ENCODE peak calls at places on chromosomes 11 and 22, in ten cellular contexts. One of them, this sample, is unnamed.

GRCh38 chr11:103035656-103036434 is 56.1 kb downstream of the DCUN1D5 start:
- DNase-seq in endothelial cell: peak; percentile 32
- DNase-seq in aorta: no peak
- DNase-seq in stimulated activated CD8-positive, alpha-beta memory T cell treated with anti-CD3 and anti-CD28 coated beads, Interleukin-2, amount 100 ng/mL, for 48 hours: no peak
- DNase-seq in activated CD4-positive, alpha-beta T cell treated with anti-CD3 and anti-CD28 coated beads, Interleukin-2, amount 50 U/mL, for 4 hours: peak; percentile 16
- DNase-seq in NCI-H2029: peak; percentile 31
- DNase-seq in activated CD8-positive, alpha-beta memory T cell treated with anti-CD3 and anti-CD28 coated beads, Interleukin-2, amount 50 U/mL, for 48 hours: no peak
- DNase-seq in activated gamma-delta T cell treated with Interleukin-2 at 50 U/mL for 16 hours: peak; percentile 37
- DNase-seq in stimulated activated CD4-positive, alpha-beta T cell treated with anti-CD3 and anti-CD28 coated beads, Interleukin-12 subunit alpha, Interleukin-12 subunit beta, amount 100 ng/mL, for 24 hours: no peak
- DNase-seq in Ammon's horn: peak; percentile 46
- DNase-seq in this sample: no peak

GRCh38 chr22:36145881-36146280 is 14.7 kb downstream of the APOL3 start:
- DNase-seq in Ammon's horn: no peak
- DNase-seq in endothelial cell: no peak
- DNase-seq in activated gamma-delta T cell treated with Interleukin-2 at 50 U/mL for 16 hours: no peak
- DNase-seq in aorta: no peak
- DNase-seq in NCI-H2029: no peak
- DNase-seq in stimulated activated CD8-positive, alpha-beta memory T cell treated with anti-CD3 and anti-CD28 coated beads, Interleukin-2, amount 100 ng/mL, for 48 hours: no peak
- DNase-seq in activated CD4-positive, alpha-beta T cell treated with anti-CD3 and anti-CD28 coated beads, Interleukin-2, amount 50 U/mL, for 4 hours: no peak
- DNase-seq in stimulated activated CD4-positive, alpha-beta T cell treated with anti-CD3 and anti-CD28 coated beads, Interleukin-12 subunit alpha, Interleukin-12 subunit beta, amount 100 ng/mL, for 24 hours: no peak
- DNase-seq in activated CD8-positive, alpha-beta memory T cell treated with anti-CD3 and anti-CD28 coated beads, Interleukin-2, amount 50 U/mL, for 48 hours: no peak
- DNase-seq in this sample: no peak

GRCh38 chr11:2298131-2298794 is 3.5 kb downstream of the C11orf21 start:
- DNase-seq in aorta: peak; percentile 4
- DNase-seq in NCI-H2029: no peak
- DNase-seq in stimulated activated CD8-positive, alpha-beta memory T cell treated with anti-CD3 and anti-CD28 coated beads, Interleukin-2, amount 100 ng/mL, for 48 hours: no peak
- DNase-seq in stimulated activated CD4-positive, alpha-beta T cell treated with anti-CD3 and anti-CD28 coated beads, Interleukin-12 subunit alpha, Interleukin-12 subunit beta, amount 100 ng/mL, for 24 hours: no peak
- DNase-seq in activated CD4-positive, alpha-beta T cell treated with anti-CD3 and anti-CD28 coated beads, Interleukin-2, amount 50 U/mL, for 4 hours: no peak
- DNase-seq in activated gamma-delta T cell treated with Interleukin-2 at 50 U/mL for 16 hours: no peak
- DNase-seq in endothelial cell: peak; percentile 3
- DNase-seq in Ammon's horn: no peak
- DNase-seq in activated CD8-positive, alpha-beta memory T cell treated with anti-CD3 and anti-CD28 coated beads, Interleukin-2, amount 50 U/mL, for 48 hours: peak; percentile 49
- DNase-seq in this sample: no peak

GRCh38 chr22:28716686-28717085 is 24.9 kb downstream of the CHEK2 start:
- DNase-seq in activated CD4-positive, alpha-beta T cell treated with anti-CD3 and anti-CD28 coated beads, Interleukin-2, amount 50 U/mL, for 4 hours: no peak
- DNase-seq in activated CD8-positive, alpha-beta memory T cell treated with anti-CD3 and anti-CD28 coated beads, Interleukin-2, amount 50 U/mL, for 48 hours: no peak
- DNase-seq in aorta: no peak
- DNase-seq in Ammon's horn: no peak
- DNase-seq in endothelial cell: no peak
- DNase-seq in activated gamma-delta T cell treated with Interleukin-2 at 50 U/mL for 16 hours: no peak
- DNase-seq in stimulated activated CD4-positive, alpha-beta T cell treated with anti-CD3 and anti-CD28 coated beads, Interleukin-12 subunit alpha, Interleukin-12 subunit beta, amount 100 ng/mL, for 24 hours: no peak
- DNase-seq in NCI-H2029: no peak
- DNase-seq in stimulated activated CD8-positive, alpha-beta memory T cell treated with anti-CD3 and anti-CD28 coated beads, Interleukin-2, amount 100 ng/mL, for 48 hours: no peak
- DNase-seq in this sample: no peak

GRCh38 chr11:61149624-61150615 is 11.3 kb downstream of the VPS37C start:
- DNase-seq in aorta: peak; percentile 45
- DNase-seq in activated CD8-positive, alpha-beta memory T cell treated with anti-CD3 and anti-CD28 coated beads, Interleukin-2, amount 50 U/mL, for 48 hours: no peak
- DNase-seq in activated gamma-delta T cell treated with Interleukin-2 at 50 U/mL for 16 hours: no peak
- DNase-seq in stimulated activated CD8-positive, alpha-beta memory T cell treated with anti-CD3 and anti-CD28 coated beads, Interleukin-2, amount 100 ng/mL, for 48 hours: no peak
- DNase-seq in endothelial cell: no peak
- DNase-seq in Ammon's horn: no peak
- DNase-seq in NCI-H2029: peak; percentile 69
- DNase-seq in activated CD4-positive, alpha-beta T cell treated with anti-CD3 and anti-CD28 coated beads, Interleukin-2, amount 50 U/mL, for 4 hours: no peak
- DNase-seq in stimulated activated CD4-positive, alpha-beta T cell treated with anti-CD3 and anti-CD28 coated beads, Interleukin-12 subunit alpha, Interleukin-12 subunit beta, amount 100 ng/mL, for 24 hours: no peak
- DNase-seq in this sample: no peak

GRCh38 chr22:37254206-37254866 is 10.3 kb upstream of the RAC2 start:
- DNase-seq in activated CD4-positive, alpha-beta T cell treated with anti-CD3 and anti-CD28 coated beads, Interleukin-2, amount 50 U/mL, for 4 hours: no peak
- DNase-seq in stimulated activated CD8-positive, alpha-beta memory T cell treated with anti-CD3 and anti-CD28 coated beads, Interleukin-2, amount 100 ng/mL, for 48 hours: no peak
- DNase-seq in stimulated activated CD4-positive, alpha-beta T cell treated with anti-CD3 and anti-CD28 coated beads, Interleukin-12 subunit alpha, Interleukin-12 subunit beta, amount 100 ng/mL, for 24 hours: no peak
- DNase-seq in aorta: peak; percentile 27
- DNase-seq in endothelial cell: no peak
- DNase-seq in activated gamma-delta T cell treated with Interleukin-2 at 50 U/mL for 16 hours: no peak
- DNase-seq in Ammon's horn: no peak
- DNase-seq in NCI-H2029: no peak
- DNase-seq in activated CD8-positive, alpha-beta memory T cell treated with anti-CD3 and anti-CD28 coated beads, Interleukin-2, amount 50 U/mL, for 48 hours: peak; percentile 33
- DNase-seq in this sample: no peak

GRCh38 chr11:57294225-57295131 is 30.3 kb downstream of the TNKS1BP1 start:
- DNase-seq in activated gamma-delta T cell treated with Interleukin-2 at 50 U/mL for 16 hours: no peak
- DNase-seq in Ammon's horn: peak; percentile 67
- DNase-seq in activated CD8-positive, alpha-beta memory T cell treated with anti-CD3 and anti-CD28 coated beads, Interleukin-2, amount 50 U/mL, for 48 hours: no peak
- DNase-seq in activated CD4-positive, alpha-beta T cell treated with anti-CD3 and anti-CD28 coated beads, Interleukin-2, amount 50 U/mL, for 4 hours: no peak
- DNase-seq in endothelial cell: no peak
- DNase-seq in stimulated activated CD8-positive, alpha-beta memory T cell treated with anti-CD3 and anti-CD28 coated beads, Interleukin-2, amount 100 ng/mL, for 48 hours: no peak
- DNase-seq in stimulated activated CD4-positive, alpha-beta T cell treated with anti-CD3 and anti-CD28 coated beads, Interleukin-12 subunit alpha, Interleukin-12 subunit beta, amount 100 ng/mL, for 24 hours: no peak
- DNase-seq in NCI-H2029: peak; percentile 94
- DNase-seq in aorta: no peak
- DNase-seq in this sample: no peak

GRCh38 chr11:95108671-95109551 is 19.3 kb downstream of the ENDOD1 start:
- DNase-seq in activated CD8-positive, alpha-beta memory T cell treated with anti-CD3 and anti-CD28 coated beads, Interleukin-2, amount 50 U/mL, for 48 hours: no peak
- DNase-seq in Ammon's horn: no peak
- DNase-seq in activated gamma-delta T cell treated with Interleukin-2 at 50 U/mL for 16 hours: no peak
- DNase-seq in aorta: no peak
- DNase-seq in stimulated activated CD4-positive, alpha-beta T cell treated with anti-CD3 and anti-CD28 coated beads, Interleukin-12 subunit alpha, Interleukin-12 subunit beta, amount 100 ng/mL, for 24 hours: no peak
- DNase-seq in NCI-H2029: no peak
- DNase-seq in stimulated activated CD8-positive, alpha-beta memory T cell treated with anti-CD3 and anti-CD28 coated beads, Interleukin-2, amount 100 ng/mL, for 48 hours: no peak
- DNase-seq in activated CD4-positive, alpha-beta T cell treated with anti-CD3 and anti-CD28 coated beads, Interleukin-2, amount 50 U/mL, for 4 hours: no peak
- DNase-seq in endothelial cell: no peak
- DNase-seq in this sample: no peak

GRCh38 chr22:39183991-39184585 is 31.6 kb upstream of the CBX7 start:
- DNase-seq in Ammon's horn: no peak
- DNase-seq in activated CD8-positive, alpha-beta memory T cell treated with anti-CD3 and anti-CD28 coated beads, Interleukin-2, amount 50 U/mL, for 48 hours: no peak
- DNase-seq in endothelial cell: no peak
- DNase-seq in stimulated activated CD4-positive, alpha-beta T cell treated with anti-CD3 and anti-CD28 coated beads, Interleukin-12 subunit alpha, Interleukin-12 subunit beta, amount 100 ng/mL, for 24 hours: no peak
- DNase-seq in aorta: no peak
- DNase-seq in stimulated activated CD8-positive, alpha-beta memory T cell treated with anti-CD3 and anti-CD28 coated beads, Interleukin-2, amount 100 ng/mL, for 48 hours: no peak
- DNase-seq in activated CD4-positive, alpha-beta T cell treated with anti-CD3 and anti-CD28 coated beads, Interleukin-2, amount 50 U/mL, for 4 hours: no peak
- DNase-seq in activated gamma-delta T cell treated with Interleukin-2 at 50 U/mL for 16 hours: no peak
- DNase-seq in NCI-H2029: no peak
- DNase-seq in this sample: no peak

GRCh38 chr11:95378106-95378505 is 147.1 kb upstream of the SESN3 start:
- DNase-seq in aorta: no peak
- DNase-seq in stimulated activated CD4-positive, alpha-beta T cell treated with anti-CD3 and anti-CD28 coated beads, Interleukin-12 subunit alpha, Interleukin-12 subunit beta, amount 100 ng/mL, for 24 hours: no peak
- DNase-seq in Ammon's horn: no peak
- DNase-seq in activated gamma-delta T cell treated with Interleukin-2 at 50 U/mL for 16 hours: no peak
- DNase-seq in NCI-H2029: no peak
- DNase-seq in endothelial cell: no peak
- DNase-seq in activated CD4-positive, alpha-beta T cell treated with anti-CD3 and anti-CD28 coated beads, Interleukin-2, amount 50 U/mL, for 4 hours: no peak
- DNase-seq in stimulated activated CD8-positive, alpha-beta memory T cell treated with anti-CD3 and anti-CD28 coated beads, Interleukin-2, amount 100 ng/mL, for 48 hours: no peak
- DNase-seq in activated CD8-positive, alpha-beta memory T cell treated with anti-CD3 and anti-CD28 coated beads, Interleukin-2, amount 50 U/mL, for 48 hours: no peak
- DNase-seq in this sample: no peak

GRCh38 chr22:46830001-46830715 is 67.7 kb downstream of the TBC1D22A start:
- DNase-seq in activated CD4-positive, alpha-beta T cell treated with anti-CD3 and anti-CD28 coated beads, Interleukin-2, amount 50 U/mL, for 4 hours: no peak
- DNase-seq in aorta: peak; percentile 89
- DNase-seq in Ammon's horn: peak; percentile 72
- DNase-seq in activated gamma-delta T cell treated with Interleukin-2 at 50 U/mL for 16 hours: no peak
- DNase-seq in NCI-H2029: no peak
- DNase-seq in stimulated activated CD4-positive, alpha-beta T cell treated with anti-CD3 and anti-CD28 coated beads, Interleukin-12 subunit alpha, Interleukin-12 subunit beta, amount 100 ng/mL, for 24 hours: no peak
- DNase-seq in endothelial cell: no peak
- DNase-seq in stimulated activated CD8-positive, alpha-beta memory T cell treated with anti-CD3 and anti-CD28 coated beads, Interleukin-2, amount 100 ng/mL, for 48 hours: no peak
- DNase-seq in activated CD8-positive, alpha-beta memory T cell treated with anti-CD3 and anti-CD28 coated beads, Interleukin-2, amount 50 U/mL, for 48 hours: no peak
- DNase-seq in this sample: no peak

GRCh38 chr11:113159967-113160621 is 154.3 kb upstream of the TTC12 start:
- DNase-seq in activated gamma-delta T cell treated with Interleukin-2 at 50 U/mL for 16 hours: no peak
- DNase-seq in Ammon's horn: no peak
- DNase-seq in activated CD4-positive, alpha-beta T cell treated with anti-CD3 and anti-CD28 coated beads, Interleukin-2, amount 50 U/mL, for 4 hours: no peak
- DNase-seq in stimulated activated CD4-positive, alpha-beta T cell treated with anti-CD3 and anti-CD28 coated beads, Interleukin-12 subunit alpha, Interleukin-12 subunit beta, amount 100 ng/mL, for 24 hours: no peak
- DNase-seq in stimulated activated CD8-positive, alpha-beta memory T cell treated with anti-CD3 and anti-CD28 coated beads, Interleukin-2, amount 100 ng/mL, for 48 hours: no peak
- DNase-seq in activated CD8-positive, alpha-beta memory T cell treated with anti-CD3 and anti-CD28 coated beads, Interleukin-2, amount 50 U/mL, for 48 hours: no peak
- DNase-seq in endothelial cell: no peak
- DNase-seq in aorta: no peak
- DNase-seq in NCI-H2029: no peak
- DNase-seq in this sample: no peak

GRCh38 chr22:45600791-45601730 is 70.6 kb upstream of the ATXN10 start:
- DNase-seq in stimulated activated CD8-positive, alpha-beta memory T cell treated with anti-CD3 and anti-CD28 coated beads, Interleukin-2, amount 100 ng/mL, for 48 hours: no peak
- DNase-seq in activated gamma-delta T cell treated with Interleukin-2 at 50 U/mL for 16 hours: no peak
- DNase-seq in Ammon's horn: no peak
- DNase-seq in aorta: no peak
- DNase-seq in activated CD8-positive, alpha-beta memory T cell treated with anti-CD3 and anti-CD28 coated beads, Interleukin-2, amount 50 U/mL, for 48 hours: no peak
- DNase-seq in activated CD4-positive, alpha-beta T cell treated with anti-CD3 and anti-CD28 coated beads, Interleukin-2, amount 50 U/mL, for 4 hours: no peak
- DNase-seq in stimulated activated CD4-positive, alpha-beta T cell treated with anti-CD3 and anti-CD28 coated beads, Interleukin-12 subunit alpha, Interleukin-12 subunit beta, amount 100 ng/mL, for 24 hours: no peak
- DNase-seq in NCI-H2029: no peak
- DNase-seq in endothelial cell: no peak
- DNase-seq in this sample: no peak

GRCh38 chr11:95659088-95659487 is 130.5 kb downstream of the FAM76B start:
- DNase-seq in Ammon's horn: no peak
- DNase-seq in stimulated activated CD4-positive, alpha-beta T cell treated with anti-CD3 and anti-CD28 coated beads, Interleukin-12 subunit alpha, Interleukin-12 subunit beta, amount 100 ng/mL, for 24 hours: no peak
- DNase-seq in activated CD4-positive, alpha-beta T cell treated with anti-CD3 and anti-CD28 coated beads, Interleukin-2, amount 50 U/mL, for 4 hours: no peak
- DNase-seq in stimulated activated CD8-positive, alpha-beta memory T cell treated with anti-CD3 and anti-CD28 coated beads, Interleukin-2, amount 100 ng/mL, for 48 hours: no peak
- DNase-seq in activated CD8-positive, alpha-beta memory T cell treated with anti-CD3 and anti-CD28 coated beads, Interleukin-2, amount 50 U/mL, for 48 hours: no peak
- DNase-seq in NCI-H2029: no peak
- DNase-seq in endothelial cell: no peak
- DNase-seq in aorta: no peak
- DNase-seq in activated gamma-delta T cell treated with Interleukin-2 at 50 U/mL for 16 hours: no peak
- DNase-seq in this sample: no peak

GRCh38 chr22:22879675-22880029 is 8.0 kb upstream of the IGLL5 start:
- DNase-seq in NCI-H2029: no peak
- DNase-seq in activated gamma-delta T cell treated with Interleukin-2 at 50 U/mL for 16 hours: no peak
- DNase-seq in stimulated activated CD4-positive, alpha-beta T cell treated with anti-CD3 and anti-CD28 coated beads, Interleukin-12 subunit alpha, Interleukin-12 subunit beta, amount 100 ng/mL, for 24 hours: no peak
- DNase-seq in activated CD4-positive, alpha-beta T cell treated with anti-CD3 and anti-CD28 coated beads, Interleukin-2, amount 50 U/mL, for 4 hours: no peak
- DNase-seq in stimulated activated CD8-positive, alpha-beta memory T cell treated with anti-CD3 and anti-CD28 coated beads, Interleukin-2, amount 100 ng/mL, for 48 hours: no peak
- DNase-seq in endothelial cell: no peak
- DNase-seq in Ammon's horn: no peak
- DNase-seq in aorta: no peak
- DNase-seq in activated CD8-positive, alpha-beta memory T cell treated with anti-CD3 and anti-CD28 coated beads, Interleukin-2, amount 50 U/mL, for 48 hours: no peak
- DNase-seq in this sample: no peak

GRCh38 chr22:31844941-31845340 is 91.1 kb downstream of the DEPDC5 start:
- DNase-seq in stimulated activated CD4-positive, alpha-beta T cell treated with anti-CD3 and anti-CD28 coated beads, Interleukin-12 subunit alpha, Interleukin-12 subunit beta, amount 100 ng/mL, for 24 hours: no peak
- DNase-seq in aorta: no peak
- DNase-seq in Ammon's horn: no peak
- DNase-seq in NCI-H2029: no peak
- DNase-seq in activated gamma-delta T cell treated with Interleukin-2 at 50 U/mL for 16 hours: no peak
- DNase-seq in endothelial cell: no peak
- DNase-seq in activated CD4-positive, alpha-beta T cell treated with anti-CD3 and anti-CD28 coated beads, Interleukin-2, amount 50 U/mL, for 4 hours: no peak
- DNase-seq in activated CD8-positive, alpha-beta memory T cell treated with anti-CD3 and anti-CD28 coated beads, Interleukin-2, amount 50 U/mL, for 48 hours: no peak
- DNase-seq in stimulated activated CD8-positive, alpha-beta memory T cell treated with anti-CD3 and anti-CD28 coated beads, Interleukin-2, amount 100 ng/mL, for 48 hours: no peak
- DNase-seq in this sample: no peak